ENCODE peak calls at places on chromosomes 6 and 20, in nine cellular contexts. O, Q, C, Y, K, H, J, M and L are unnamed samples.

GRCh38 chr6:145206247-145206907 is 528.9 kb downstream of the EPM2A start:
- DNase-seq in O (peak), Q (no peak), C (no peak), Y (no peak), K (no peak), H (no peak), J (peak), M (no peak), L (peak)

GRCh38 chr6:19052219-19052618 is 665.1 kb downstream of the RNF144B start:
- DNase-seq in O (no peak), Q (no peak), C (no peak), Y (no peak), K (no peak), H (no peak), J (no peak), M (no peak), L (no peak)

GRCh38 chr6:2848851-2849250 is 7.2 kb upstream of the SERPINB1 start:
- DNase-seq in O (no peak), Q (peak), C (no peak), Y (no peak), K (no peak), H (peak), J (no peak), M (no peak), L (no peak)

GRCh38 chr6:45843848-45844521 is 171.7 kb downstream of the CLIC5 start:
- DNase-seq in O (no peak), Q (no peak), C (no peak), Y (no peak), K (no peak), H (no peak), J (no peak), M (no peak), L (no peak)

GRCh38 chr20:63969851-63970713 is at the start of gene ZNF512B:
- DNase-seq in O (peak), Q (no peak), C (peak), Y (peak), K (peak), H (peak), J (peak), M (peak), L (no peak)

GRCh38 chr6:78611886-78612480 is 255.4 kb upstream of the IRAK1BP1 start:
- DNase-seq in O (peak), Q (no peak), C (peak), Y (no peak), K (no peak), H (no peak), J (no peak), M (no peak), L (no peak)

GRCh38 chr20:19292254-19292653 is 79.8 kb downstream of the SLC24A3 start:
- DNase-seq in O (no peak), Q (no peak), C (no peak), Y (no peak), K (no peak), H (no peak), J (no peak), M (no peak), L (no peak)

GRCh38 chr6:156564807-156565149 is 212.4 kb upstream of the ARID1B start:
- DNase-seq in O (peak), Q (no peak), C (no peak), Y (no peak), K (no peak), H (no peak), J (no peak), M (no peak), L (no peak)

GRCh38 chr6:7157752-7158616 is 50.2 kb downstream of the RREB1 start:
- DNase-seq in O (no peak), Q (no peak), C (no peak), Y (no peak), K (no peak), H (no peak), J (no peak), M (peak), L (no peak)

GRCh38 chr20:9375221-9375681 is 139.1 kb upstream of the LAMP5 start:
- DNase-seq in O (no peak), Q (no peak), C (no peak), Y (no peak), K (no peak), H (no peak), J (no peak), M (no peak), L (no peak)

GRCh38 chr20:59961423-59961822 is 3.2 kb downstream of the CDH26 start:
- DNase-seq in O (no peak), Q (no peak), C (no peak), Y (no peak), K (no peak), H (no peak), J (no peak), M (no peak), L (no peak)
- H3K27ac ChIP-seq in O (no peak), Q (no peak), C (no peak), Y (no peak), K (no peak), H (no peak), J (no peak), M (no peak), L (peak)

GRCh38 chr6:165231581-165232276 is 77.7 kb downstream of the C6orf118 start:
- DNase-seq in O (peak), Q (no peak), C (peak), Y (no peak), K (no peak), H (no peak), J (peak), M (peak), L (no peak)
- TF ChIP-seq CTCF in O (peak), Q (no peak), C (peak), Y (no peak), K (no peak), H (no peak), J (peak), M (peak), L (peak)

DNA sequence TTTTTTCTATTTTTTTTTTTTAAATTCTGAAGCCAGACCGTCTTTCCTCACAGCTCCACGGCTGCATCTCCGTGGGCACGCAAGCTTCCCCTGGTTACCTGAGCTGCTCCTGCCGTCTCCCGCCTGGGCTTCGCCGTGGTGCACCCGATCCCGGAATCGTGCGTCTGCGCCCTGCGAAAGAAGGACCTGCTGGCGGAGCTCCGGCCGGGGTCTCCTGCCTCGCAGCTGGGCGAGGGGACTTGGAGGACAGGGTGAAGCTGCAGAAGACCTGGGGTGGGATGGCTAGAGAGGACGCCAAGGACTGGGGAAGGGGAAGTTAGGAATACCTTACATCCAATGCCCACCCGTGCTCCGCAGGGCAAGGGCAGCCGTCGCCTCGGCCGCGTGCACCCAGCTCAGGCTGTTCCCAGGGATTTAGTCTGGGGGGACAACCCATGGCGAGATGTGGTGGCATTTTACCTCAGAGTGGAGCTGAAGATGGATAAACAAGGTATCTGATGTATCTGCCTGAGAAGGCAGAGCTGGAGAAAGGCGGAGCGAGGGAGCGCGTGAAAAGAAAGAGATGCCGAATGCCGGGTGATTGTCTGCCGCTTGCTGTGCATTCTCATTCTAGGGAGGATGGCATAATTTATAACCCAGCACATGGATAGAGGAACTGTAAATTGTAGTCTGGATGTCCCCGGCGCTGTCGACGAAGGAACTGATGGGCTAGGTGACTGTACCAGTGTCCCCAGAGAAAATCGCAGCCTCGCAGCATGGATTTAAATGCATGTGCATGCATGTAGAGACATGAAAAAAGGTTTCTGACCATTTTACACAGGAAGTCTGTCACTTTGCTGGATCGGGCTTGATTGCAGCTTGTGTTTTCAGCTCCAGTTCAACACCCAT is 150.0 kb downstream of the PRL start:
- DNase-seq in O (peak), Q (no peak), C (no peak), Y (no peak), K (no peak), H (no peak), J (no peak), M (no peak), L (peak)
- H3K4me3 ChIP-seq in O (peak), Q (peak), C (no peak), Y (peak), K (no peak), H (peak), J (no peak), M (no peak), L (peak)

GRCh38 chr6:33762713-33763112 is 16.0 kb upstream of the IP6K3 start:
- DNase-seq in O (no peak), Q (no peak), C (no peak), Y (no peak), K (no peak), H (no peak), J (no peak), M (no peak), L (no peak)

GRCh38 chr6:33764036-33764435 is 17.3 kb upstream of the IP6K3 start:
- DNase-seq in O (no peak), Q (no peak), C (no peak), Y (no peak), K (no peak), H (no peak), J (no peak), M (no peak), L (no peak)

GRCh38 chr6:33761581-33761921 is 14.8 kb upstream of the IP6K3 start:
- DNase-seq in O (no peak), Q (no peak), C (no peak), Y (no peak), K (no peak), H (no peak), J (no peak), M (no peak), L (no peak)

GRCh38 chr6:33763483-33763882 is 16.8 kb upstream of the IP6K3 start:
- DNase-seq in O (no peak), Q (no peak), C (no peak), Y (no peak), K (no peak), H (no peak), J (no peak), M (no peak), L (no peak)

DNA sequence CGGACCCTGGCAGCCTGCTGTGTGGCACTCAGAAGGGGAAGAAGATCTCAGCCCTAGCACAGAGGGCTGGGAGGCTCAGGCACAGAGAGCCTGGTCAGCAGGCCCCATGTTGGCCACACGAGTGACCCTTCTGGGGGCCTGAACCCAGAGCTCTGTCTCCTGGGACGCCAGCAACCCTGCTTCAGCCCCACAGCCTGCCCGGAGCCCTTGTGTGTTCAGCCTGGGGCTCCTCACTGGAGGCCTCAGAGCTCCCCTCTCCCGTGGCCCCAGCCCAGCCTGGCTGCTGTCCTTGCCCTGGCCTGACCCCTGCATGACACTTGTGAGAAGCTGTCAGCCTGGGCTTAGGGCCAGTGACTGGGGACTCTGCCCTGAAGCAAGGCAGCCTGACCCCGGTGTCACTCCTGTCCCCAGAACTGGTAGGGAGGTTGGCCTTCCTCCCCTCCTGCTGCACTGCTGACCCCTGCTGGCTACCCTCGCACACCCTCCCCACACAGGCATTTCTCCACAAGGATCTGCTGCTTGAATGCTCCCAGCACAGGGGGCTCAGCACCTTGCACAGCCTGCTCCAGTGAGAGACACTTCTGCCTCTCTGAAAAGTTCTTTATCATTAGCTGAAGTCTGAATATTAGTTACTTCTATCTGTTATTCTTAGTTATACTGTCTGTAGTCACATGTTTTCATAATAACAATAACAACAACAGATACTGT is 15.4 kb upstream of the IP6K3 start:
- DNase-seq in O (peak), Q (no peak), C (peak), Y (peak), K (peak), H (peak), J (peak), M (peak), L (peak)
- H3K27ac ChIP-seq in O (no peak), Q (no peak), C (peak), Y (no peak), K (no peak), H (peak), J (no peak), M (peak), L (no peak)

GRCh38 chr6:53043626-53044025 is 21.6 kb upstream of the FBXO9 start:
- DNase-seq in O (no peak), Q (no peak), C (no peak), Y (no peak), K (no peak), H (no peak), J (no peak), M (peak), L (no peak)
- TF ChIP-seq CTCF in O (no peak), Q (no peak), C (no peak), Y (no peak), K (no peak), H (no peak), J (no peak), M (no peak), L (no peak)

GRCh38 chr20:49593441-49594142 is 25.7 kb upstream of the PTGIS start:
- DNase-seq in O (no peak), Q (no peak), C (no peak), Y (no peak), K (no peak), H (no peak), J (no peak), M (no peak), L (no peak)

GRCh38 chr20:49595811-49596545 is 28.0 kb upstream of the PTGIS start:
- DNase-seq in O (no peak), Q (no peak), C (no peak), Y (peak), K (no peak), H (no peak), J (no peak), M (no peak), L (no peak)

GRCh38 chr20:49595346-49595745 is 27.4 kb upstream of the PTGIS start:
- DNase-seq in O (no peak), Q (no peak), C (no peak), Y (no peak), K (no peak), H (no peak), J (no peak), M (no peak), L (no peak)

GRCh38 chr20:49594929-49595311 is 27.0 kb upstream of the PTGIS start:
- DNase-seq in O (no peak), Q (no peak), C (no peak), Y (no peak), K (no peak), H (no peak), J (no peak), M (no peak), L (no peak)

DNA sequence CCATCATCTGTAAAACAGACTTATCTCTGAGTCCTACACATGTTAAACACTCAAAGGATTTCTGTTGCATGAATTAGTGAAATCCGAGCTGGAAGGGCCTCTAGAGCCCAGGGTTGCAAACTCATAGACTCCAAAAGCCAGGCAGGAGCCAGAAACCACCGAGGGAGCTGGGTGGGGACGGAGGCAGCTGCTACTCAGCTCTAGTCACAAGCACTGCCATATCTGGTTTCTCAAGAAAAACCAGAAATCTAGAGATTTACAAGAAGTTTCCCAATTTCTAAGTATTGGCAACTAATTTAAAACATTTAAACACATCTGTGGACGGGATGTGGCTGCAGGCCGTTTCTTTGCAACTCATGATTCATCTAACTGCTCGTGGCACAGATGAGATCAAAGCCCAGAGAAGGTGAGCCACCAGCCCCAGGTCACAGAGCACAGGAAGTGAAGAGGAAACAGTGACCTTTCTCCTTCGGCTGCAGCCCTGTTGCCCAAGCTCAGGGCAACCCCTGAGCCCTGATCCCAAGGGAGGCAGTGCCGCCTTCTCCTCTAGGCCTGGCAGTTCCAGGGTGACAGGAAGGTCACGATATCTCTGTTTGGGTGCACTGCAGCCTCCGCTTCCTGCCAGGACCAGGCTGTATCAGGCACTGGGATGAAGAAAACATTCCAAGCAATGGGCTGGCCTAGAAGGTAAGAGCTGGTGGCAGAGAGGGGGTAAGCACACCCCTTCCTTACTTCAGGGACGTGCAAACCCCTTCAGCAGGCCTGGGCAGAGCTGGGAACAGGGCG is 26.4 kb upstream of the PTGIS start:
- DNase-seq in O (no peak), Q (no peak), C (no peak), Y (peak), K (peak), H (peak), J (peak), M (no peak), L (no peak)
- H3K4me3 ChIP-seq in O (no peak), Q (no peak), C (no peak), Y (no peak), K (no peak), H (no peak), J (no peak), M (no peak), L (no peak)

DNA sequence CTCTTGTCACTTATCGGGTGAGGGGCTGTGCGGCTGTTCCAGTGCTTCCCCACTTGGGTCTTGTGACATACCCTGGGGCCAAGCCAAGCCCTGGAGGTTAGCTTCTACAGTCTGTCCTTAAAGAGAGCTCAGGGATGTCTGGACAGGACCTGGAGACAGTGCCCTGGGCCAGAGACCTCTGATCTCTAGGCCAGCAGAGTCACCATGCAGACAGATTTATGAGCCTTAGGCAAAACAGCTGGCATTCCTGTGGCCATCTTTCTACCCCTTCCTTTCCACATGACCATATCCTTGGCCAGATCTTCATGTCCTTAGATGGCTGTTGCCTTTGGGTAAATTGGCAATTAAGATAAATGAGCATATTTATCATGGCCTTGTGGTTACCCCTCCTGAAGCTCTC is 678.6 kb downstream of the MAFB start:
- DNase-seq in O (no peak), Q (no peak), C (no peak), Y (no peak), K (no peak), H (no peak), J (no peak), M (no peak), L (no peak)
- H3K27ac ChIP-seq in O (no peak), Q (no peak), C (no peak), Y (no peak), K (no peak), H (no peak), J (no peak), M (no peak), L (no peak)

GRCh38 chr6:167827588-167828324 is 1.0 kb downstream of the AFDN start:
- DNase-seq in O (peak), Q (no peak), C (peak), Y (peak), K (no peak), H (peak), J (peak), M (peak), L (peak)
- TF ChIP-seq CTCF in O (peak), Q (no peak), C (no peak), Y (no peak), K (no peak), H (no peak), J (no peak), M (no peak), L (no peak)